ENCODE peak calls at places on chromosomes 3 and 15, in ten cellular contexts. L is uterus, Y is HepG2, D is GM12878, R is OCI-LY7, I is stomach, E is pancreas, V is vagina, K is mammary epithelial cell, J is tibial artery. G is an unnamed sample.

GRCh38 chr3:52120576-52121458 is 33.4 kb downstream of the POC1A start:
- DNase-seq in I (no peak), K (peak; percentile 19), D (no peak), R (no peak), E (no peak), Y (no peak), V (no peak), L (no peak), J (no peak), G (peak; percentile 19)

GRCh38 chr3:61561374-61562041 is at the start of gene PTPRG:
- DNase-seq in E (peak; percentile 94), Y (peak; percentile 82), D (no peak), I (peak; percentile 90), K (peak; percentile 87), J (peak; percentile 96), V (no peak), R (peak; percentile 63), L (peak; percentile 91), G (peak; percentile 89)

GRCh38 chr3:4355401-4356224 is 52.4 kb downstream of the SETMAR start:
- DNase-seq in I (peak; percentile 48), L (peak; percentile 58), Y (peak; percentile 24), J (no peak), R (no peak), D (no peak), K (no peak), E (peak; percentile 73), V (no peak), G (no peak)

GRCh38 chr3:83523470-83524073 is 1435.2 kb upstream of the CADM2 start:
- DNase-seq in E (no peak), I (no peak), J (no peak), V (no peak), K (peak; percentile 44), Y (peak; percentile 64), L (no peak), D (peak; percentile 11), R (peak; percentile 57), G (no peak)

GRCh38 chr15:71189723-71190122 is 74.5 kb downstream of the THSD4 start:
- DNase-seq in J (no peak), L (no peak), V (no peak), K (no peak), Y (no peak), R (no peak), D (no peak), I (no peak), E (no peak), G (no peak)

GRCh38 chr3:185688808-185689207 is 102.7 kb downstream of the SENP2 start:
- DNase-seq in L (no peak), E (no peak), Y (peak; percentile 35), I (peak; percentile 50), V (no peak), K (peak; percentile 99), R (no peak), D (no peak), J (no peak), G (no peak)

GRCh38 chr3:10957976-10958749 is 34.4 kb upstream of the SLC6A1 start:
- DNase-seq in Y (no peak), V (no peak), R (no peak), D (no peak), K (no peak), I (peak; percentile 64), E (peak; percentile 50), J (no peak), L (no peak), G (peak; percentile 74)

GRCh38 chr3:187594272-187594671 is 75.9 kb downstream of the SST start:
- DNase-seq in J (no peak), Y (no peak), I (no peak), K (no peak), E (no peak), L (no peak), V (no peak), D (no peak), R (no peak), G (no peak)

GRCh38 chr3:119602676-119603075 is 5.0 kb downstream of the PLA1A start:
- DNase-seq in R (no peak), D (no peak), Y (no peak), V (no peak), L (no peak), E (no peak), K (no peak), I (no peak), J (no peak), G (no peak)

GRCh38 chr3:119601154-119601553 is 3.5 kb downstream of the PLA1A start:
- DNase-seq in R (no peak), I (no peak), J (no peak), V (no peak), E (no peak), Y (no peak), K (no peak), L (no peak), D (no peak), G (no peak)

GRCh38 chr3:119598410-119599098 is 869 bp downstream of the PLA1A start:
- DNase-seq in E (no peak), R (no peak), J (no peak), V (no peak), I (no peak), Y (no peak), D (peak; percentile 87), L (no peak), K (no peak), G (no peak)

GRCh38 chr3:119599558-119600174 is 2.0 kb downstream of the PLA1A start:
- DNase-seq in L (no peak), Y (no peak), V (no peak), J (no peak), D (no peak), K (no peak), R (no peak), E (no peak), I (no peak), G (no peak)

DNA sequence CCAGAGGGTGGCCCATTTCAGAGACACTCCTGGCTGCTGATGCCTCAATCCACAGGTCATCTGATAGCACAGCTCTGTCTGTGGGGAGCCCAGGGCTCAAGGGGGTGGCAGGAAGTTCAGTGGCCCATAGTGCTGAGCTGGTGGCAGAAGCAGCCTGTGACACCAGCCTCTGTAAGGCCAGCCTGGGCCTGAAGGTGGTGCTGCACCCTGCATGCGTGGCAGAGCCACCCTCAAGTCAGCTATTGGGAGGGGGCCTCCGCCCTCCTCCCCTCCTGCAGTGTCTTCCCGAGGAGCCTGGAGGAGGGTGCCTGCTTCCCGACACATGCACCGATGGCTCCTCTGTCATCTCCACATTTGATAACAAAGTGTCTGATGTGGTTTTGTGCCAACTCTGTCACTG is 3.0 kb downstream of the PLA1A start:
- DNase-seq in D (peak; percentile 85), I (no peak), V (no peak), E (no peak), R (peak; percentile 18), L (no peak), J (no peak), K (no peak), Y (no peak), G (no peak)
- H3K4me3 ChIP-seq in D (no peak overlapping the region), I (no peak overlapping the region), V (no peak overlapping the region), E (no peak overlapping the region), R (no peak overlapping the region), L (no peak overlapping the region), J (no peak overlapping the region), K (no peak overlapping the region), Y (no peak overlapping the region), G (no peak overlapping the region)

GRCh38 chr3:129608936-129609590 is 2.6 kb upstream of the PLXND1 start:
- DNase-seq in D (no peak), L (no peak), Y (no peak), J (no peak), E (no peak), R (no peak), K (no peak), I (no peak), V (no peak), G (no peak)

GRCh38 chr3:129605593-129606521 is 619 bp downstream of the PLXND1 start:
- DNase-seq in V (no peak), L (peak; percentile 59), Y (no peak), R (peak; percentile 32), D (no peak), K (peak; percentile 25), J (peak; percentile 84), I (peak; percentile 50), E (no peak), G (peak; percentile 58)

GRCh38 chr3:129608087-129608935 is 1.8 kb upstream of the PLXND1 start:
- DNase-seq in V (no peak), R (peak; percentile 58), K (no peak), I (no peak), D (no peak), L (no peak), J (no peak), E (no peak), Y (no peak), G (no peak)

GRCh38 chr3:129606522-129607390 is at the start of gene PLXND1:
- DNase-seq in Y (no peak), K (no peak), J (peak; percentile 91), I (peak; percentile 61), V (no peak), D (no peak), R (no peak), E (no peak), L (peak; percentile 75), G (peak; percentile 74)

DNA sequence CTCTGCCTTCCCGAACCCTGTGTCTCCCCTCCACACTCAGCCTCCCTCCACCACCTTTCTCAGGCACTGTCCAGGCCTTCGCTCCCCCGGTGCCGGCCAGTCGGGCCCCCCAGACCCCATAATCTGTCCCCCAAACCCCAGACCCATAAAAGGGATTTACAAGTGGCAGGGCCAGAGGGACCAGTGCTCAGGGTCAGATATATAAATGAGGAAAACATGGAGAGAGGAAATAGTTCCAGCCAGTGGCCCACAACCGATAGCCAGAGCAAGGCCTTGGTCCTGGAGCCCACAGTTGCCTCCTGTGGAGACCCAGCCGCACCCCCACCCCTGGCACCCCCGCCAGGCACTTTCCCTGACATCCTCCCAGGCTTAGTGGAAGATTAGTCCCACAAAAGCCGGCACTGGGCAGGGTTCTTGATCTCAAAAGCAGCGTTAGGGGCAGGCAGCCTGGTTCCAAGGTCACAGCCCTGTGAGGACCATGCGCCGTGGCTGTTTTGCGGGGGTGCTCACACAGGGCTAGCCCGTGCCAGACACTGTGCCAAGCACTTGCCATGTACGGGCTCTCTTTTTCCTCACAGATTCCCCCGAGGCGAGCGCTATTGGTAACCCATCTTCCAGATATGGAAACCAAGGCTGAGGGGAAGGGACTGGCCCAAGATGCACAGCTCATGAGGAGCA is 1.1 kb upstream of the PLXND1 start:
- DNase-seq in K (no peak), L (no peak), Y (no peak), R (no peak), E (no peak), J (peak; percentile 83), V (no peak), I (no peak), D (no peak), G (no peak)
- H3K4me1 ChIP-seq in K (peaks cover 12% of the 10 kb centered on the region), L (no peaks in the 10 kb centered on the region), Y (peaks cover 74% of the 10 kb centered on the region), R (no peaks in the 10 kb centered on the region), E (peaks cover 7% of the 10 kb centered on the region), J (peaks cover 11% of the 10 kb centered on the region), V (peaks cover 60% of the 10 kb centered on the region), I (peaks cover 75% of the 10 kb centered on the region), D (no peaks in the 10 kb centered on the region), G (peaks cover 7% of the 10 kb centered on the region)

DNA sequence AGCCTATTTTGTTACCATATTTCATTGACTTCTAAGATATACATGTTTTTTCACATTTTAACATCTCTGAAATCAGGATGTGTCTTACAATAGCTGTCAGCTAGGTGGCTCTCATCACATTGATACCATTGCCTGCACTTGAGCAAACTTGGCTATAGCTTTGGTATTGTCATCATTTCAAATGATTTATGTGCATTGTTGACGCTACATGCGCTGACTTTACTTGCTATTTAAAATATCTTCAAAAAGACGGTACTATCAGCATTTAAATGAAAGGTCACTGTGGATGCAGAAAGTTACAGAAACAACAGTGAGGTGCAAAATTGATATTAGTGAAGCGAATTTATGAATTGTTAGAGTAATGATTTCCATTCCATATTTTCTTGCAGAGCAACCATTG is 54.0 kb upstream of the ABHD2 start:
- DNase-seq in Y (peak; percentile 12), K (peak; percentile 9), D (no peak), E (no peak), J (no peak), L (no peak), R (peak; percentile 10), V (no peak), I (no peak), G (no peak)
- TF ChIP-seq CTCF in Y (peak; percentile 50), K (peak; percentile 54), D (peak; percentile 15), E (no peak), J (peak; percentile 37), L (peak; percentile 4), R (peak; percentile 54), V (no peak), I (no peak), G (no peak)

GRCh38 chr15:60004019-60004845 is at the start of gene FOXB1:
- DNase-seq in I (no peak), L (no peak), J (no peak), V (no peak), E (peak; percentile 40), D (no peak), R (no peak), Y (no peak), K (no peak), G (no peak)
- H3K4me3 ChIP-seq in I (peak within 1 kb of the TSS; percentile 49), L (peak within 1 kb of the TSS; percentile 12), J (peak within 1 kb of the TSS; percentile 49), V (peak within 1 kb of the TSS; percentile 45), E (no peak within 1 kb of the TSS), D (no peak within 1 kb of the TSS), R (no peak within 1 kb of the TSS), Y (no peak within 1 kb of the TSS), K (peak within 1 kb of the TSS; percentile 13), G (no peak within 1 kb of the TSS)

G was measured in mucosa of descending colon.